ENCODE peak calls at places on chromosomes 7 and 10, in seven cellular contexts. One of them, this sample, is unnamed.

GRCh38 chr10:71312840-71313789 is 5.9 kb upstream of the SLC29A3 start:
- DNase-seq in A549: no peak
- DNase-seq in AG09309: peak
- DNase-seq in HepG2: no peak
- DNase-seq in transverse colon: peak
- DNase-seq in WERI-Rb-1: peak
- DNase-seq in ovary: peak
- DNase-seq in this sample: no peak

GRCh38 chr10:82874671-82875070 is 999.7 kb downstream of the NRG3 start:
- DNase-seq in transverse colon: no peak
- DNase-seq in HepG2: no peak
- DNase-seq in WERI-Rb-1: no peak
- DNase-seq in ovary: no peak
- DNase-seq in A549: no peak
- DNase-seq in AG09309: no peak
- DNase-seq in this sample: no peak

GRCh38 chr10:76998451-76998850 is 639.2 kb downstream of the KCNMA1 start:
- DNase-seq in HepG2: no peak
- DNase-seq in WERI-Rb-1: no peak
- DNase-seq in transverse colon: no peak
- DNase-seq in A549: no peak
- DNase-seq in AG09309: no peak
- DNase-seq in ovary: no peak
- DNase-seq in this sample: no peak

GRCh38 chr7:120987280-120987679 is 1.2 kb upstream of the CPED1 start:
- DNase-seq in A549: no peak
- DNase-seq in transverse colon: no peak
- DNase-seq in AG09309: no peak
- DNase-seq in ovary: no peak
- DNase-seq in HepG2: no peak
- DNase-seq in WERI-Rb-1: no peak
- DNase-seq in this sample: no peak

GRCh38 chr7:150753826-150754603 is 16.8 kb downstream of the GIMAP5 start:
- DNase-seq in transverse colon: no peak
- DNase-seq in HepG2: peak
- DNase-seq in ovary: no peak
- DNase-seq in A549: no peak
- DNase-seq in AG09309: no peak
- DNase-seq in WERI-Rb-1: peak
- DNase-seq in this sample: no peak

GRCh38 chr10:130579913-130580312 is 443.7 kb downstream of the GLRX3 start:
- DNase-seq in transverse colon: no peak
- DNase-seq in ovary: no peak
- DNase-seq in AG09309: no peak
- DNase-seq in WERI-Rb-1: no peak
- DNase-seq in HepG2: no peak
- DNase-seq in A549: no peak
- DNase-seq in this sample: no peak

GRCh38 chr7:150962743-150963399 is 15.2 kb downstream of the KCNH2 start:
- DNase-seq in A549: peak
- DNase-seq in AG09309: no peak
- DNase-seq in WERI-Rb-1: peak
- DNase-seq in transverse colon: peak
- DNase-seq in HepG2: peak
- DNase-seq in ovary: peak
- DNase-seq in this sample: peak

GRCh38 chr7:46838463-46838862 is 743.4 kb downstream of the TNS3 start:
- DNase-seq in A549: no peak
- DNase-seq in ovary: no peak
- DNase-seq in WERI-Rb-1: no peak
- DNase-seq in AG09309: no peak
- DNase-seq in HepG2: no peak
- DNase-seq in transverse colon: no peak
- DNase-seq in this sample: no peak

GRCh38 chr7:158617737-158618128 is 30.1 kb upstream of the PTPRN2 start:
- DNase-seq in AG09309: no peak
- DNase-seq in HepG2: no peak
- DNase-seq in transverse colon: no peak
- DNase-seq in A549: no peak
- DNase-seq in ovary: no peak
- DNase-seq in WERI-Rb-1: no peak
- DNase-seq in this sample: no peak

GRCh38 chr10:97159906-97160305 is 25.9 kb downstream of the SLIT1 start:
- DNase-seq in A549: no peak
- DNase-seq in transverse colon: no peak
- DNase-seq in ovary: no peak
- DNase-seq in WERI-Rb-1: no peak
- DNase-seq in HepG2: no peak
- DNase-seq in AG09309: no peak
- DNase-seq in this sample: no peak

GRCh38 chr10:69492091-69492745 is 41.0 kb downstream of the TSPAN15 start:
- DNase-seq in A549: no peak
- DNase-seq in ovary: no peak
- DNase-seq in AG09309: no peak
- DNase-seq in transverse colon: no peak
- DNase-seq in WERI-Rb-1: peak
- DNase-seq in HepG2: no peak
- DNase-seq in this sample: no peak

GRCh38 chr10:62853710-62854109 is 37.5 kb upstream of the EGR2 start:
- DNase-seq in ovary: no peak
- DNase-seq in transverse colon: no peak
- DNase-seq in AG09309: peak
- DNase-seq in WERI-Rb-1: no peak
- DNase-seq in HepG2: no peak
- DNase-seq in A549: no peak
- DNase-seq in this sample: no peak

GRCh38 chr7:77247206-77247850 is 47.7 kb upstream of the FGL2 start:
- DNase-seq in WERI-Rb-1: peak
- DNase-seq in HepG2: peak
- DNase-seq in A549: peak
- DNase-seq in ovary: peak
- DNase-seq in AG09309: peak
- DNase-seq in transverse colon: peak
- DNase-seq in this sample: peak

GRCh38 chr7:134368851-134369533 is 52.3 kb upstream of the SLC35B4 start:
- DNase-seq in transverse colon: no peak
- DNase-seq in WERI-Rb-1: no peak
- DNase-seq in A549: peak
- DNase-seq in HepG2: peak
- DNase-seq in AG09309: peak
- DNase-seq in ovary: no peak
- DNase-seq in this sample: no peak

GRCh38 chr10:37488792-37489657 is 363.6 kb downstream of the ANKRD30A start:
- DNase-seq in HepG2: peak
- DNase-seq in ovary: no peak
- DNase-seq in A549: peak
- DNase-seq in WERI-Rb-1: peak
- DNase-seq in AG09309: peak
- DNase-seq in transverse colon: no peak
- DNase-seq in this sample: no peak
- TF ChIP-seq CTCF in HepG2: no peak
- TF ChIP-seq CTCF in ovary: no peak
- TF ChIP-seq CTCF in A549: no peak
- TF ChIP-seq CTCF in WERI-Rb-1: no peak
- TF ChIP-seq CTCF in AG09309: peak
- TF ChIP-seq CTCF in transverse colon: no peak
- TF ChIP-seq CTCF in this sample: no peak

DNA sequence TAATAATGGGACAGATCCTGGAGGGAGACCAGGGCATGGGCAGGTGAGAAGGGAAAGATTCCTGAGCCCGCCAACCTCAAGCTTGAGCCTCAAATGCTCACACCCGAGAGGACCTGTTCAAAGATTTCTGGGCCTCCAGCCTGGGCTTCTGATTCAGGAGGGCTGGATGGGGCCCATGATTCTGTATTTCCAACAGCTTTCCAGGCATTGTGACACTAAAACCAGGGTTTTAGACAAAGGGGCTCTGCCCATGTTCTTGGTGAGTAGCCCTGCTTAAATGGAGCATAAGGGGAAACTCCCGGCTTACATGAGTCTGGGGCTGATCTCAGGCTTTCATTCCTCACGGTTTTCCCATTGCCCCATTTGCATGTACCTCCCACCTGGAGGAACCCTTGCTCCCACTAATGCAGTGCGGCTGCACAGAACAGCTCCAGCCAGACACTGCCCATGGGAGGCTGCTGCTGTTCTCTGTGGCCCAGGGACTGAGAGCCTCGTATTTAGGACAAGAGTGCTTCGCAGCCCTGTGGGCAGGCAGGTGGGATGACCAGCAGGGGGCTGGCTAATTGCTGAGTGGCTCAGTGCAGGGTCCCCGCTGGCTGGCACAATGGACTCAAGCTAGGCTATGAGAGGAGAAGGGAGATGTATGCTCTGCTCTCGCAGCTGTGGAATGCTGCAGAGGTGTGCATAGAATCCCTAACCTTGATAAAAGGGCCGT is 135.3 kb upstream of the COBL start:
- DNase-seq in AG09309: no peak
- DNase-seq in HepG2: no peak
- DNase-seq in A549: no peak
- DNase-seq in ovary: no peak
- DNase-seq in transverse colon: no peak
- DNase-seq in WERI-Rb-1: peak
- DNase-seq in this sample: peak
- TF ChIP-seq CTCF in AG09309: no peak
- TF ChIP-seq CTCF in HepG2: peak
- TF ChIP-seq CTCF in A549: no peak
- TF ChIP-seq CTCF in ovary: no peak
- TF ChIP-seq CTCF in transverse colon: no peak
- TF ChIP-seq CTCF in WERI-Rb-1: peak
- TF ChIP-seq CTCF in this sample: peak

DNA sequence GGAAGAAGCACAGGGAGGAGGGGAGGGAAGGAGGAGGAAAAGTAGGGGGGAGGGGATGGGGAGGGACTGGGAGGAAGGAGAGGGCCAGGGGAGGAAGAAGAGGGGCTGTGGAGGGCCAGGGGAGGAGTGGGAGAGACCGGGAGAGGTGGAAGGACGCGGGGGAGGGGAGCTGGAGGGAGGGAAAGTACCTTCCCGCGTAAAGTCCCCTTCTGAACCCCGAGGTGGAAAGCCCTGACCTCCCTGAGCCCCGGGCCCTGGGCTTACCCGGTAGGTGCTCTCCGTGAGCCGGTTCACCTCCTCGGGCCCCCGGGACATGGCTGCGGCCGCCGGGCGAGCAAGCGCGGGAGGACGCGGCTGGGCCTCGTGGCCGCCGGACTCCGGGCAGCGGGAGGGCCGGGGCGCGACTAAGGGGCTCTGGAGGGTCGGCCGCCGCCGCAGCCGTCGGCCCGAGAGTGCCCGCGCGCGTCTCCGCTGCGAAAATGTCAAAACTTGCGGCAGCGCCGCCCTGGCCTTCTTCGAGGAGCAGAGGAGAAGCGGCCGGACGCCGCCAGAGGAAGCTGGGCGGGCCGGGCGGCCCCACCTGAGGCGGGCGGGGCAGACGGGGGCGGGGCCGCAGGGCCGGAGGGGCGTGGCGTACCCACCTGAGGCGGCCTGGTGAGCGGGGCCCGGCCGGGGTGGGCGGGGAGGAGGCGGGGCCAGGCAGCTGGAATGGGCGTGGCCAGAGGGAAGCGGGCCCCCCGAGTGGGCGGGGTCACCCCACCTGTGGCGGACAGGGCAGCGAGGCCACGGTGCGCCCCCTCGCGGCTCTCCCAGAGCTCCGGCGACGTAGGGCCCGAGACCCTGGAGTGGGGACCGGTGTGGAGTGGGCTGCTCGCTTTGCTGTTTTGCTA is at the start of gene BAIAP2L1:
- DNase-seq in HepG2: peak
- DNase-seq in A549: peak
- DNase-seq in WERI-Rb-1: peak
- DNase-seq in AG09309: no peak
- DNase-seq in ovary: peak
- DNase-seq in transverse colon: peak
- DNase-seq in this sample: peak
- TF ChIP-seq CTCF in HepG2: peak
- TF ChIP-seq CTCF in A549: peak
- TF ChIP-seq CTCF in WERI-Rb-1: peak
- TF ChIP-seq CTCF in AG09309: peak
- TF ChIP-seq CTCF in ovary: no peak
- TF ChIP-seq CTCF in transverse colon: peak
- TF ChIP-seq CTCF in this sample: peak

DNA sequence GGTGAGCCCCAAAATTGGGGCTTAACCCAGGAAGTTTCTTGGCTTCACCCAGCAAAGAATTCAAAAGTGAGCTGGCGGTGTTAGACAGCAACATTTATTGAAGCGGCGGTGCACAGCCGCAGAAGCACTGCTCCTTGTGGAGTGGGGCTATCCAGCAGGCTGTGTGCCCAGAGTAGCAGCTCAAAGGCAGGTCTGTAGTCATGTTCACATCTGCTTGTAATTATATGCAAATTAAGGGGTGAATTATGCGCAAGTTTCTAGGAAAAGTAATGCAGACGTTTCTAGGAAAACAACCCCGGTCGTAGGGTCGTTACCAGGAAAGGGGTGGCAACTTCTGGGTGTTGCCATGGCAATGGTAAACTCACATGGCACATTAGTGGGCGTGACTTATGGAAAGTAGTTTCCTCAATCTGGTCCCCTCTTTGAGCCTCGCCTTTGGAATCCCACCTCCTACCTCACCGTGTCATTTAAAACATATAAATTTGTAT is 13.7 kb upstream of the KBTBD2 start:
- DNase-seq in transverse colon: peak
- DNase-seq in WERI-Rb-1: no peak
- DNase-seq in A549: no peak
- DNase-seq in AG09309: peak
- DNase-seq in HepG2: no peak
- DNase-seq in ovary: peak
- DNase-seq in this sample: no peak
- TF ChIP-seq CTCF in transverse colon: no peak
- TF ChIP-seq CTCF in WERI-Rb-1: no peak
- TF ChIP-seq CTCF in A549: no peak
- TF ChIP-seq CTCF in AG09309: peak
- TF ChIP-seq CTCF in HepG2: no peak
- TF ChIP-seq CTCF in ovary: no peak
- TF ChIP-seq CTCF in this sample: no peak

This sample was measured in progenitor cell of endocrine pancreas.